ENCODE peak calls at places on chromosomes 12 and 14, in eight cellular contexts. C is GDM1; M is Peyer's patch; U is activated T-cell treated with anti-CD3 and anti-CD28 coated beads, Interleukin-2, amount 50 U/mL, for 4 hours; Y is keratinocyte; R is left colon; J is ovary; X is cardiac fibroblast. A is an unnamed sample.

GRCh38 chr12:120429368-120429767 is 8.5 kb upstream of the COX6A1 start:
- DNase-seq in C (no peak), M (no peak), U (no peak), Y (no peak), R (peak; percentile 37), J (no peak), X (no peak), A (no peak)

GRCh38 chr14:24607081-24607480 is 2.4 kb downstream of the GZMH start:
- DNase-seq in C (no peak), M (no peak), U (no peak), Y (no peak), R (no peak), J (no peak), X (no peak), A (no peak)

GRCh38 chr12:43571885-43572284 is 19.9 kb upstream of the ADAMTS20 start:
- DNase-seq in C (no peak), M (no peak), U (no peak), Y (no peak), R (no peak), J (no peak), X (no peak), A (no peak)

GRCh38 chr12:117105902-117106301 is 6.7 kb upstream of the TESC start:
- DNase-seq in C (no peak), M (no peak), U (peak; percentile 12), Y (no peak), R (peak; percentile 36), J (no peak), X (no peak), A (no peak)

GRCh38 chr12:74849801-74850200 is 312.2 kb downstream of the ATXN7L3B start:
- DNase-seq in C (no peak), M (no peak), U (no peak), Y (no peak), R (no peak), J (no peak), X (no peak), A (no peak)

GRCh38 chr12:10339441-10339840 is 31.8 kb downstream of the KLRD1 start:
- DNase-seq in C (no peak), M (no peak), U (no peak), Y (no peak), R (no peak), J (no peak), X (peak; percentile 27), A (no peak)

GRCh38 chr14:65377576-65377975 is 35.0 kb upstream of the FUT8 start:
- DNase-seq in C (no peak), M (no peak), U (no peak), Y (no peak), R (no peak), J (no peak), X (peak; percentile 60), A (no peak)

GRCh38 chr12:90333384-90333783 is 621.6 kb downstream of the CCER1 start:
- DNase-seq in C (no peak), M (no peak), U (no peak), Y (no peak), R (no peak), J (no peak), X (peak; percentile 21), A (no peak)

GRCh38 chr14:69553221-69553620 is 21.4 kb downstream of the CCDC177 start:
- DNase-seq in C (no peak), M (no peak), U (no peak), Y (peak; percentile 4), R (no peak), J (no peak), X (peak; percentile 86), A (peak; percentile 71)

GRCh38 chr14:52692248-52692962 is 3.0 kb downstream of the ERO1A start:
- DNase-seq in C (peak; percentile 13), M (no peak), U (no peak), Y (no peak), R (no peak), J (no peak), X (peak; percentile 47), A (no peak)

GRCh38 chr12:130435331-130435730 is 97.6 kb downstream of the PIWIL1 start:
- DNase-seq in C (no peak), M (peak; percentile 4), U (no peak), Y (no peak), R (no peak), J (no peak), X (no peak), A (no peak)

GRCh38 chr12:125890366-125890905 is 825.2 kb downstream of the AACS start:
- DNase-seq in C (no peak), M (no peak), U (no peak), Y (no peak), R (no peak), J (no peak), X (no peak), A (no peak)

GRCh38 chr14:20477211-20477876 is 8.1 kb downstream of the PNP start:
- DNase-seq in C (peak; percentile 65), M (no peak), U (no peak), Y (no peak), R (no peak), J (no peak), X (peak; percentile 89), A (no peak)

GRCh38 chr14:106813477-106813823 is 1287.1 kb downstream of the TMEM121 start:
- DNase-seq in C (no peak), M (no peak), U (no peak), Y (no peak), R (no peak), J (no peak), X (no peak), A (no peak)

GRCh38 chr14:60653709-60654161 is 4.5 kb upstream of the SIX1 start:
- DNase-seq in C (no peak), M (no peak), U (no peak), Y (no peak), R (no peak), J (no peak), X (no peak), A (no peak)

GRCh38 chr14:95711476-95712176 is 2.3 kb downstream of the TCL1A start:
- DNase-seq in C (no peak), M (no peak), U (no peak), Y (no peak), R (no peak), J (no peak), X (no peak), A (no peak)

GRCh38 chr12:55830601-55831406 is 1.4 kb upstream of the DNAJC14 start:
- DNase-seq in C (peak; percentile 33), M (peak; percentile 80), U (peak; percentile 49), Y (no peak), R (peak; percentile 82), J (peak; percentile 92), X (peak; percentile 84), A (peak; percentile 56)

GRCh38 chr12:10672231-10672868 is 1.5 kb downstream of the STYK1 start:
- DNase-seq in C (no peak), M (peak; percentile 77), U (no peak), Y (no peak), R (peak; percentile 72), J (no peak), X (no peak), A (no peak)

GRCh38 chr12:94561943-94562411 is 88.4 kb downstream of the TMCC3 start:
- DNase-seq in C (no peak), M (peak; percentile 58), U (no peak), Y (peak; percentile 32), R (no peak), J (no peak), X (no peak), A (no peak)

GRCh38 chr14:93619176-93619793 is 169.0 kb downstream of the PRIMA1 start:
- DNase-seq in C (peak; percentile 1), M (no peak), U (no peak), Y (no peak), R (peak; percentile 24), J (no peak), X (peak; percentile 58), A (no peak)

GRCh38 chr14:49860988-49861387 is 8.4 kb upstream of the NEMF start:
- DNase-seq in C (no peak), M (no peak), U (no peak), Y (no peak), R (no peak), J (no peak), X (no peak), A (no peak)

GRCh38 chr12:75954076-75954475 is 77.5 kb downstream of the PHLDA1 start:
- DNase-seq in C (no peak), M (no peak), U (no peak), Y (peak; percentile 76), R (no peak), J (no peak), X (peak; percentile 94), A (no peak)

A was measured in CD14-positive monocyte.